ENCODE peak calls at places on chromosomes 16 and 17, in nine cellular contexts. W, Z, X, H, L, N, F, E and J are unnamed samples.

GRCh38 chr17:7855643-7856080 is 796 bp downstream of the TMEM88 start:
- DNase-seq in W (no peak), F (no peak), X (no peak), L (no peak), N (no peak), H (peak; percentile 55), E (no peak), Z (no peak), J (no peak)

GRCh38 chr17:50539762-50540440 is 7.1 kb upstream of the SPATA20 start:
- DNase-seq in X (no peak), L (no peak), H (no peak), N (no peak), E (no peak), W (no peak), Z (no peak), F (no peak), J (peak; percentile 46)

GRCh38 chr17:58335061-58335731 is 6.6 kb upstream of the TSPOAP1 start:
- DNase-seq in H (no peak), Z (no peak), F (no peak), W (no peak), L (no peak), N (no peak), X (peak; percentile 60), E (no peak), J (no peak)

GRCh38 chr17:50127661-50128361 is 2.1 kb downstream of the SAMD14 start:
- DNase-seq in H (no peak), X (no peak), W (no peak), L (no peak), E (no peak), Z (no peak), F (no peak), N (no peak), J (no peak)

GRCh38 chr16:11105038-11105903 is 150.7 kb downstream of the SOCS1 start:
- DNase-seq in F (peak; percentile 88), N (no peak), Z (no peak), E (peak; percentile 86), L (peak; percentile 94), H (no peak), W (peak; percentile 96), X (no peak), J (peak; percentile 9)

GRCh38 chr17:42179911-42180410 is 981 bp downstream of the KCNH4 start:
- DNase-seq in Z (peak; percentile 63), H (peak; percentile 60), N (peak; percentile 41), F (no peak), W (peak; percentile 45), E (no peak), X (no peak), L (peak; percentile 30), J (peak; percentile 16)

GRCh38 chr17:81335388-81336157 is 40.5 kb upstream of the SLC38A10 start:
- DNase-seq in F (no peak), H (no peak), E (no peak), X (peak; percentile 70), L (no peak), N (no peak), W (no peak), Z (no peak), J (no peak)

GRCh38 chr17:76714822-76715461 is 4.2 kb upstream of the MXRA7 start:
- DNase-seq in F (no peak), N (peak; percentile 70), X (peak; percentile 73), L (no peak), H (peak; percentile 79), Z (no peak), W (peak; percentile 70), E (no peak), J (peak; percentile 44)

GRCh38 chr17:72735089-72735488 is 357.4 kb downstream of the SLC39A11 start:
- DNase-seq in E (no peak), L (no peak), X (no peak), Z (no peak), W (no peak), N (no peak), H (no peak), F (no peak), J (no peak)

GRCh38 chr16:2157480-2158261 is 2.1 kb downstream of the TRAF7 start:
- DNase-seq in E (no peak), L (peak; percentile 42), H (no peak), W (no peak), N (no peak), Z (no peak), F (no peak), X (no peak), J (no peak)

GRCh38 chr16:50068550-50068949 is 2.8 kb downstream of the HEATR3 start:
- DNase-seq in E (no peak), Z (no peak), H (no peak), X (no peak), L (peak; percentile 56), N (no peak), W (peak; percentile 40), F (no peak), J (no peak)

GRCh38 chr17:39800540-39800939 is 62.8 kb downstream of the GRB7 start:
- DNase-seq in Z (no peak), F (no peak), L (no peak), N (no peak), H (no peak), W (no peak), E (no peak), X (no peak), J (no peak)

GRCh38 chr17:1861391-1862010 is 31.7 kb downstream of the RPA1 start:
- DNase-seq in E (no peak), F (no peak), L (no peak), X (no peak), N (no peak), Z (no peak), H (no peak), W (no peak), J (no peak)
- H3K4me3 ChIP-seq in E (no peak overlapping the region), F (no peak overlapping the region), L (no peak overlapping the region), X (no peak overlapping the region), N (peak overlapping the region; percentile 58), Z (no peak overlapping the region), H (no peak overlapping the region), W (no peak overlapping the region), J (no peak overlapping the region)

GRCh38 chr16:15953477-15953876 is 4.1 kb downstream of the ABCC1 start:
- DNase-seq in E (no peak), Z (no peak), X (no peak), F (no peak), N (no peak), L (no peak), W (no peak), H (no peak), J (no peak)

GRCh38 chr16:15950167-15950854 is 895 bp downstream of the ABCC1 start:
- DNase-seq in E (no peak), L (peak; percentile 53), X (no peak), H (no peak), Z (no peak), N (no peak), F (no peak), W (peak; percentile 55), J (peak; percentile 42)

GRCh38 chr16:15952265-15952711 is 2.9 kb downstream of the ABCC1 start:
- DNase-seq in F (no peak), E (no peak), Z (no peak), L (no peak), W (no peak), X (no peak), H (peak; percentile 52), N (no peak), J (no peak)

GRCh38 chr16:15950869-15951268 is 1.5 kb downstream of the ABCC1 start:
- DNase-seq in X (no peak), Z (no peak), F (no peak), H (no peak), E (no peak), L (no peak), W (no peak), N (no peak), J (no peak)

DNA sequence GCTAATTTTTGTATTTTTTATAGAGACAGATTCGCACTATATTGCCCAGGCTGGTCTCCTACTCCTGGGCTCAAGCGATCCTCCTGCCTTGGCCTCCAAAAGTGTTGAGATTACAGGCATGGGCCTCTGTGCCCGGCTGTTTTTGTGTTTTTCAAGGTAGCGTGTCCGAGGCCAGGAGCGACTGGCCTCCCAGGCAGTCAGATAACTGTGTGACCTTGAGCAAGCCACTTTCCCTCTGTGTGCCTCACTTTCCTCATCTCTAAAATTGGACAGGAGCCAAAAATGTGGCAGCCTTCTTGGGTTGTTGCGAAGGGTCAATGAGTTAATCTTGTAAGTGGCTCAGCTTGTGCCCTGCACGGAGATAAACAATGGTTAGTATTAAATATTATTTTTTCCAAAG is 2.4 kb downstream of the ABCC1 start:
- DNase-seq in L (no peak), X (no peak), N (no peak), W (no peak), F (no peak), H (no peak), Z (no peak), E (no peak), J (no peak)
- H3K4me3 ChIP-seq in L (no peak overlapping the region), X (no peak overlapping the region), N (no peak overlapping the region), W (no peak overlapping the region), F (peak overlapping the region; percentile 86), H (no peak overlapping the region), Z (no peak overlapping the region), E (no peak overlapping the region), J (no peak overlapping the region)

GRCh38 chr16:56354016-56354415 is 71.3 kb downstream of the AMFR start:
- DNase-seq in E (no peak), X (no peak), L (no peak), F (no peak), H (no peak), Z (no peak), W (no peak), N (no peak), J (no peak)
- H3K4me3 ChIP-seq in E (no peak overlapping the region), X (no peak overlapping the region), L (no peak overlapping the region), F (no peak overlapping the region), H (no peak overlapping the region), Z (no peak overlapping the region), W (no peak overlapping the region), N (no peak overlapping the region), J (no peak overlapping the region)

DNA sequence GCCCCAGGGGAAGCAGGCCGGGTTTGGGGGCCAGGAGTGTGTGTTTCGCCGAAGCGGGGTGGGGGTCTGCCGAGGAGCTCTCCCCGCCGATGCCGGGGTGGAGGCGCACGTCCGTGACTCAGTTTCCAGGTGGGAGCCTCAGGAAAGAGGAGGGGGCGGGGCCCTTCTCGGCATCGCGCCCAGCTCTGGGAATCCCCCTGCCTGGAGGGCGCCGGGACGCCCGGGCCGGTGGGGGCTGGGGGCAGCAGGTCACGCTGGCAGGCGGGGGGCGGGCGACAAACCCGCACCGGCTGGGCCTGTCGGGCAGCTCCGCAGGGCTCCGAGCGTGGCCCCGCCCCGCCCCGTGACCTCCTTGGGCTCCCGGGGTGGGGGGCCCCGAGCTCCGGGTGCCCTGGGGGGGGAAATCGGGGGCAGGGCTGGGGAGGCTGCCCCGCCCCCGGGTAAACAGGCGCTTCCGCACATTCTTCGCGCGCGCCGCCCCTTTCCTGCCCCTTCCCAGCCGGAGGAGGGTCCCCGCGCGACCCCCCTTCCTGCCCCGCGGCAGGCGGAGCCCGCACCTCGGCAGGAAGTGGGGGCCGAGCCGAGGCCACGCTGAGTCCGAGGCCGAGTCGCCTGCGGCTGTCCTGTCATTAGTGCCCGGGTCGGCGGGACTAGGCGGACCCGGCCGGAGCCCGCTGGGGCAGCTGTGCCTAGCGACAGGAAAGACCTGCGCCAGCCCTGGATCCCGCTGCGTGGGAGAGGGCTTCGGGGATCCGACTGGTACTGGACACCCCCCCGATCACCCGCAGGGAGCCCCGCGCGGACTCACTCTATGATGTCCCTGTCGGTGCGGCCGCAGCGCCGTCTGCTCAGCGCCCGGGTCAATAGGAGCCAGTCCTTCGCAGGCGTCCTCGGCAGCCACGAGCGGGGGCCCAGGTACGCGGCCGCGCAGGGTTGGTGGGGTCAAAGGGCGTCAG is 9.3 kb downstream of the RIPOR1 start:
- DNase-seq in W (peak; percentile 67), X (peak; percentile 82), L (no peak), N (peak; percentile 73), F (no peak), H (peak; percentile 85), E (no peak), Z (no peak), J (peak; percentile 31)
- H3K4me3 ChIP-seq in W (peak overlapping the region; percentile 79), X (peak overlapping the region; percentile 83), L (peak overlapping the region; percentile 62), N (peak overlapping the region; percentile 84), F (peak overlapping the region; percentile 64), H (peak overlapping the region; percentile 85), E (peak overlapping the region; percentile 55), Z (peak overlapping the region; percentile 86), J (peak overlapping the region; percentile 48)

GRCh38 chr17:2563543-2563942 is 29.9 kb upstream of the PAFAH1B1 start:
- DNase-seq in E (no peak), F (no peak), H (no peak), Z (no peak), W (no peak), N (no peak), L (no peak), X (no peak), J (no peak)
- H3K4me3 ChIP-seq in E (no peak overlapping the region), F (no peak overlapping the region), H (no peak overlapping the region), Z (no peak overlapping the region), W (no peak overlapping the region), N (no peak overlapping the region), L (no peak overlapping the region), X (no peak overlapping the region), J (no peak overlapping the region)